ENCODE peak calls at places on chromosomes 13 and 19, in six cellular contexts. V is stimulated activated CD4-positive, alpha-beta T cell treated with anti-CD3 and anti-CD28 coated beads, Interleukin-2, amount 100 ng/mL, for 48 hours; H is stomach; R is C1 segment of cervical spinal cord; N is left lung; I is fibroblast of the aortic adventitia. W is an unnamed sample.

GRCh38 chr19:34220472-34221063 is 33.8 kb upstream of the GARRE1 start:
- DNase-seq in V (peak), H (peak), R (no peak), N (no peak), I (peak), W (peak)

GRCh38 chr13:46866150-46866549 is 30.7 kb downstream of the HTR2A start:
- DNase-seq in V (no peak), H (no peak), R (no peak), N (peak), I (peak), W (peak)

GRCh38 chr19:47240996-47241918 is 10.3 kb upstream of the BBC3 start:
- DNase-seq in V (peak), H (peak), R (no peak), N (peak), I (peak), W (peak)

GRCh38 chr13:110624766-110625756 is 9.7 kb downstream of the NAXD start:
- DNase-seq in V (no peak), H (peak), R (no peak), N (peak), I (no peak), W (no peak)

GRCh38 chr19:17394891-17395415 is 957 bp upstream of the CCDC194 start:
- DNase-seq in V (peak), H (peak), R (no peak), N (peak), I (no peak), W (peak)

GRCh38 chr19:2426661-2427322 is 594 bp downstream of the TIMM13 start:
- DNase-seq in V (peak), H (peak), R (no peak), N (peak), I (peak), W (peak)

GRCh38 chr19:10013316-10013715 is at the start of gene RDH8:
- DNase-seq in V (no peak), H (no peak), R (no peak), N (no peak), I (no peak), W (no peak)

GRCh38 chr19:52622261-52622660 is 15.9 kb downstream of the ZNF83 start:
- DNase-seq in V (no peak), H (no peak), R (no peak), N (no peak), I (no peak), W (no peak)

GRCh38 chr19:14149509-14149994 is 13.2 kb upstream of the ASF1B start:
- DNase-seq in V (peak), H (peak), R (no peak), N (peak), I (peak), W (no peak)

GRCh38 chr13:99215466-99215865 is 14.8 kb downstream of the UBAC2 start:
- DNase-seq in V (no peak), H (no peak), R (no peak), N (no peak), I (no peak), W (no peak)

GRCh38 chr19:12773571-12773970 is 1.8 kb downstream of the HOOK2 start:
- DNase-seq in V (no peak), H (no peak), R (no peak), N (no peak), I (peak), W (peak)

GRCh38 chr13:46197299-46197975 is 14.3 kb upstream of the LRRC63 start:
- DNase-seq in V (no peak), H (no peak), R (no peak), N (no peak), I (peak), W (no peak)

GRCh38 chr19:45906221-45906620 is 3.8 kb upstream of the MYPOP start:
- DNase-seq in V (no peak), H (no peak), R (no peak), N (no peak), I (peak), W (no peak)

GRCh38 chr19:46903458-46903857 is 42.7 kb downstream of the ARHGAP35 start:
- DNase-seq in V (no peak), H (no peak), R (no peak), N (no peak), I (peak), W (no peak)

GRCh38 chr13:98004107-98004506 is 50.6 kb downstream of the IPO5 start:
- DNase-seq in V (no peak), H (no peak), R (no peak), N (no peak), I (peak), W (peak)

GRCh38 chr19:37990362-37990761 is 83.4 kb downstream of the SIPA1L3 start:
- DNase-seq in V (no peak), H (no peak), R (no peak), N (no peak), I (no peak), W (no peak)

GRCh38 chr13:51605698-51606097 is 21.4 kb downstream of the WDFY2 start:
- DNase-seq in V (no peak), H (no peak), R (no peak), N (no peak), I (peak), W (no peak)

GRCh38 chr13:112248909-112249592 is 127.1 kb upstream of the SPACA7 start:
- DNase-seq in V (no peak), H (no peak), R (no peak), N (no peak), I (no peak), W (no peak)

GRCh38 chr13:59513686-59514085 is 650.0 kb downstream of the DIAPH3 start:
- DNase-seq in V (no peak), H (no peak), R (no peak), N (no peak), I (no peak), W (no peak)

GRCh38 chr19:16791942-16792341 is 37.3 kb upstream of the SIN3B start:
- DNase-seq in V (no peak), H (no peak), R (no peak), N (no peak), I (no peak), W (no peak)

GRCh38 chr13:95156208-95156607 is 145.0 kb downstream of the ABCC4 start:
- DNase-seq in V (no peak), H (no peak), R (no peak), N (no peak), I (peak), W (peak)

GRCh38 chr13:99310382-99311031 is 3.3 kb upstream of the GPR183 start:
- DNase-seq in V (no peak), H (no peak), R (no peak), N (no peak), I (peak), W (peak)

GRCh38 chr13:77810430-77810829 is 108.2 kb downstream of the EDNRB start:
- DNase-seq in V (no peak), H (no peak), R (no peak), N (no peak), I (peak), W (no peak)

GRCh38 chr19:16025108-16026101 is 50.9 kb upstream of the TPM4 start:
- DNase-seq in V (no peak), H (peak), R (no peak), N (no peak), I (peak), W (peak)

GRCh38 chr19:50705422-50706019 is 14.1 kb downstream of the SHANK1 start:
- DNase-seq in V (peak), H (no peak), R (no peak), N (no peak), I (peak), W (peak)

GRCh38 chr13:42720116-42720857 is 61.1 kb upstream of the FAM216B start:
- DNase-seq in V (no peak), H (peak), R (no peak), N (no peak), I (peak), W (peak)

GRCh38 chr19:1717970-1718264 is 35.4 kb upstream of the ONECUT3 start:
- DNase-seq in V (no peak), H (no peak), R (no peak), N (no peak), I (no peak), W (no peak)